ENCODE peak calls at places on chromosomes 13 and 19, in seven cellular contexts. F is Peyer's patch, V is stomach, U is right lobe of liver, Z is heart left ventricle, R is K562, Y is transverse colon. T is an unnamed sample. For H3K4me1, the result is how much of the 10 kb centered on the place peaks cover.

GRCh38 chr19:35294859-35295258 is 2.9 kb downstream of the MAG start:
- DNase-seq in F (no peak), V (no peak), U (no peak), Z (no peak), R (no peak), Y (no peak), T (no peak)

GRCh38 chr19:34808566-34808965 is 35.6 kb upstream of the ZNF599 start:
- DNase-seq in F (no peak), V (no peak), U (no peak), Z (no peak), R (no peak), Y (no peak), T (no peak)

GRCh38 chr19:39506598-39506943 is 7.8 kb downstream of the DLL3 start:
- DNase-seq in F (no peak), V (no peak), U (no peak), Z (no peak), R (no peak), Y (no peak), T (no peak)

GRCh38 chr19:44807652-44808462 is 1.0 kb upstream of the BCAM start:
- DNase-seq in F (no peak), V (peak), U (peak), Z (no peak), R (peak), Y (peak), T (no peak)

GRCh38 chr13:79481685-79482052 is 714 bp downstream of the NDFIP2 start:
- DNase-seq in F (no peak), V (peak), U (peak), Z (no peak), R (peak), Y (peak), T (no peak)

GRCh38 chr13:93476175-93476574 is 249.6 kb downstream of the GPC6 start:
- DNase-seq in F (no peak), V (no peak), U (no peak), Z (no peak), R (no peak), Y (no peak), T (no peak)

GRCh38 chr19:31436121-31436776 is 87.0 kb upstream of the TSHZ3 start:
- DNase-seq in F (no peak), V (no peak), U (no peak), Z (no peak), R (no peak), Y (no peak), T (no peak)

GRCh38 chr19:13984875-13985741 is 21.0 kb downstream of the RFX1 start:
- DNase-seq in F (no peak), V (no peak), U (no peak), Z (no peak), R (no peak), Y (no peak), T (no peak)

GRCh38 chr13:44746690-44747089 is 170.6 kb upstream of the TSC22D1 start:
- DNase-seq in F (no peak), V (no peak), U (no peak), Z (no peak), R (no peak), Y (no peak), T (no peak)

GRCh38 chr19:17385878-17386611 is 8.0 kb downstream of the CCDC194 start:
- DNase-seq in F (peak), V (peak), U (peak), Z (peak), R (peak), Y (peak), T (peak)

GRCh38 chr13:32669030-32669646 is 82.9 kb downstream of the PDS5B start:
- DNase-seq in F (no peak), V (no peak), U (no peak), Z (no peak), R (peak), Y (no peak), T (no peak)

GRCh38 chr13:76646946-76647345 is 239.3 kb downstream of the KCTD12 start:
- DNase-seq in F (no peak), V (no peak), U (no peak), Z (no peak), R (no peak), Y (no peak), T (no peak)

GRCh38 chr19:35755550-35756371 is 1.1 kb downstream of the HSPB6 start:
- DNase-seq in F (peak), V (peak), U (peak), Z (peak), R (no peak), Y (peak), T (peak)

GRCh38 chr13:66210677-66211076 is 1019.5 kb downstream of the PCDH9 start:
- DNase-seq in F (no peak), V (no peak), U (no peak), Z (no peak), R (no peak), Y (no peak), T (no peak)

GRCh38 chr13:80141114-80141849 is 199.6 kb downstream of the SPRY2 start:
- DNase-seq in F (no peak), V (peak), U (no peak), Z (peak), R (no peak), Y (no peak), T (peak)

GRCh38 chr13:38763446-38764381 is 76.8 kb downstream of the FREM2 start:
- DNase-seq in F (no peak), V (no peak), U (no peak), Z (no peak), R (no peak), Y (no peak), T (peak)

GRCh38 chr13:31067416-31068118 is 94.1 kb downstream of the HSPH1 start:
- DNase-seq in F (no peak), V (no peak), U (no peak), Z (no peak), R (no peak), Y (no peak), T (no peak)

GRCh38 chr13:65553328-65553727 is 1676.8 kb downstream of the PCDH9 start:
- DNase-seq in F (no peak), V (no peak), U (no peak), Z (no peak), R (no peak), Y (no peak), T (no peak)

GRCh38 chr13:47211106-47211505 is 314.3 kb upstream of the HTR2A start:
- DNase-seq in F (no peak), V (no peak), U (no peak), Z (no peak), R (no peak), Y (no peak), T (no peak)

GRCh38 chr19:15125232-15126067 is 18.2 kb downstream of the SYDE1 start:
- DNase-seq in F (peak), V (peak), U (peak), Z (peak), R (peak), Y (peak), T (peak)

GRCh38 chr19:32404939-32405430 is 585 bp upstream of the DPY19L3 start:
- DNase-seq in F (peak), V (peak), U (peak), Z (peak), R (no peak), Y (peak), T (peak)

GRCh38 chr19:791605-792360 is 5.5 kb upstream of the PTBP1 start:
- DNase-seq in F (no peak), V (no peak), U (peak), Z (peak), R (peak), Y (no peak), T (no peak)

GRCh38 chr13:25468330-25469178 is 96.8 kb downstream of the ATP8A2 start:
- DNase-seq in F (no peak), V (no peak), U (no peak), Z (peak), R (peak), Y (no peak), T (peak)

GRCh38 chr19:46717034-46717715 is at the start of gene PRKD2:
- DNase-seq in F (peak), V (peak), U (peak), Z (peak), R (peak), Y (peak), T (peak)

GRCh38 chr19:43622070-43622469 is 2.6 kb upstream of the ZNF428 start:
- DNase-seq in F (no peak), V (no peak), U (no peak), Z (no peak), R (no peak), Y (no peak), T (no peak)

GRCh38 chr19:43562698-43563241 is 12.6 kb downstream of the XRCC1 start:
- DNase-seq in F (no peak), V (peak), U (peak), Z (peak), R (no peak), Y (peak), T (peak)

GRCh38 chr13:47126432-47126831 is 229.6 kb upstream of the HTR2A start:
- DNase-seq in F (no peak), V (no peak), U (no peak), Z (no peak), R (no peak), Y (no peak), T (no peak)

GRCh38 chr13:75312884-75313520 is 169.0 kb downstream of the TBC1D4 start:
- DNase-seq in F (no peak), V (no peak), U (no peak), Z (no peak), R (no peak), Y (no peak), T (no peak)

GRCh38 chr13:93190006-93190405 is 36.6 kb upstream of the GPC6 start:
- DNase-seq in F (no peak), V (no peak), U (no peak), Z (no peak), R (no peak), Y (no peak), T (no peak)

GRCh38 chr19:33390120-33390907 is 16.8 kb downstream of the CEBPG start:
- DNase-seq in F (peak), V (no peak), U (peak), Z (peak), R (no peak), Y (peak), T (peak)

GRCh38 chr13:98509271-98510155 is 67.4 kb downstream of the STK24 start:
- DNase-seq in F (peak), V (peak), U (no peak), Z (peak), R (peak), Y (peak), T (peak)

GRCh38 chr13:43300817-43301216 is 277.4 kb downstream of the DNAJC15 start:
- DNase-seq in F (no peak), V (no peak), U (no peak), Z (no peak), R (no peak), Y (no peak), T (no peak)

GRCh38 chr13:68358218-68358817 is 1128.2 kb upstream of the PCDH9 start:
- DNase-seq in F (no peak), V (no peak), U (no peak), Z (no peak), R (no peak), Y (no peak), T (no peak)

GRCh38 chr19:1252221-1252817 is 3.9 kb downstream of the MIDN start:
- DNase-seq in F (peak), V (peak), U (peak), Z (peak), R (no peak), Y (peak), T (peak)

GRCh38 chr13:83622422-83622784 is 259.9 kb downstream of the SLITRK1 start:
- DNase-seq in F (no peak), V (no peak), U (no peak), Z (no peak), R (no peak), Y (no peak), T (no peak)

GRCh38 chr13:37173214-37173613 is 67.8 kb upstream of the CSNK1A1L start:
- DNase-seq in F (no peak), V (no peak), U (no peak), Z (no peak), R (no peak), Y (no peak), T (no peak)

GRCh38 chr13:26041476-26041875 is 10.3 kb downstream of the SHISA2 start:
- DNase-seq in F (no peak), V (no peak), U (no peak), Z (no peak), R (no peak), Y (no peak), T (no peak)

DNA sequence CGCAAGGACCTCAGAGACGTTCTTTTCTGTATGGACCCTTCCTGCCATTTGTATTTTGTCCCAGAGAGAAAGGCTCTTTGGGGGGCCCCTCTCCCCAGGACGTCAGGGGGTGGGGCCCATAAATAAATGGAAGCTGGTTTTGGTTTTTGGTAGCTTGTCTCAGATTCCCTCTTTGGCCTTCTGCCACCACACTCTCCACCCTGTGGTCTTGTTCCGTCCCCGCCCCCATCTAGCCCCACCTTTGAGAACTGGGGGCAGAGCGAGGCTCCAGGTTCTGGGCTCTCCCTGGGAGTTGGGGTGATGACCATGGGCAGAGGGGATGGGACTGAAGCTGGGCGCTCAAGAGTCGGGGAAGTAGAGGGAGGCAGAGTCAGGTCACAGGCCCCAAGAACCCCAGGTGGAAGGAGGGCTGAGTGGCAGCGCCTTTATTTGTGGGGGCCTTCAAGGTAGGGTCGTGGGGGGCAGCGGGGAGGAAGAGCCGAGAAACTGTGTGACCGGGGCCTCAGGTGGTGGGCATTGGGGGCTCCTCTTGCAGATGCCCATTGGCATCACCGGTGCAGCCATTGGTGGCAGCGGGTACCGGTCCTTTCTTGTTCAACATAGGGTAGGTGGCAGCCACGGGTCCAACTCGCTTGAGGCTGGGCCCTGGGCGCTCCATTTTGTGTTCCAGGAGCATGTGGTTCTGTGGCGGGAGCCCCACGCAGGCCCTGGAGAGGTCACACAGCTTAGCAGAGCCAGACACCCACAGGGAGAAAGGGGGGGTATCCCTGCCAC is 3.3 kb downstream of the ISYNA1 start:
- DNase-seq in F (no peak), V (no peak), U (no peak), Z (no peak), R (no peak), Y (no peak), T (no peak)
- H3K4me1 ChIP-seq in F (under half), V (half or more), U (under half), Z (under half), R (under half), Y (under half), T (under half)

GRCh38 chr19:12034610-12035009 is 869 bp downstream of the ZNF433 start:
- DNase-seq in F (no peak), V (no peak), U (no peak), Z (no peak), R (no peak), Y (no peak), T (no peak)

GRCh38 chr19:12034196-12034595 is 1.3 kb downstream of the ZNF433 start:
- DNase-seq in F (no peak), V (no peak), U (no peak), Z (no peak), R (no peak), Y (no peak), T (no peak)

DNA sequence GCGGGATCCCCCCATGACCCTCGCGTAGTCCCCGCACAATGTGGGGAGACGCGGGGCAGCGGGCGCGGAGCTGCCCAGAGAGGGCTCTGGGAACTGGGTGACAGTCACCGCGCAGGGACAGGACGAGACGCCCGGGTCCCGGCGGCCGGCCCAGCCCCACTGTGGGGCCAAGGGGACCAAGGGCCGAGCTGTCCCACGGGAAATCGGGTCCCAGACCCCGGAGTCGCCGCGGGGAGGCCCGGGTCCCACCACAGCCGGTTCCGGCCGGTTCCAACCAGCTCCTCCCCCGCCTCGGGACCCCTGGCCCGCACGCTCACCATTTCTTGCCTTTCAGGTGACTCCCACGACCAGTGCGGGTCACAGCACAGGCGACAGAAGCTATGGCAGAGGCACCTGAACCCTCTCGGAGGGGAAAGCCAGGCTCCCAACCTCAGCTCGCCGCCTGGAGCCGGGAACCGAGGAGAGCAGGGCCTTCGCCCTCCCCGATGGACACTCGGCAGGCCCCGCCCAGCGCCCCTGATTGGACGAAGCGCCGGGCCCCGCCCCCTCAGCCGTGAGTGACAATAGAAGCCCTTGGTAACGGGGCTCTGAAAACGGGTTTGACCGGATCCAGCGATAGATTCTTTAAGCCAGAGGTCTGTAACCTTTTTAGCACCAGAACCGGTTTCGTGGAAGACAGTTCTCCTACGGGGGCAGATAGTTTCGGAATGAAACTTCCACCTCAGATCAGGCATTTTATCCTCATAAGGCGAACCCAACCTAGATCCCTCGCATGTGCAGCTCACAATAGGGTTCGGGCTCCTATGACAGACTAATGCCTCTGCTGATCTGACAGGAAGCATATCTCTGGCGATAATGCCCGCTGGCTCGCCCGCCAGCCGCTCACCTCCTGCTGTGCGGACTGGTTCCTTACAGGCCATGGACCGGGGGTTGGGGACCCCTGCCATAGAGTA is at the start of gene ZNF433:
- DNase-seq in F (peak), V (peak), U (peak), Z (peak), R (peak), Y (peak), T (peak)
- TF ChIP-seq POLR2A in F (no peak), V (no peak), U (peak), Z (peak), R (peak), Y (peak), T (peak)

GRCh38 chr13:113153810-113154748 is 4.4 kb upstream of the PROZ start:
- DNase-seq in F (peak), V (peak), U (peak), Z (peak), R (peak), Y (peak), T (peak)
- TF ChIP-seq CTCF in F (no peak), V (no peak), U (no peak), Z (no peak), R (no peak), Y (no peak), T (no peak)

DNA sequence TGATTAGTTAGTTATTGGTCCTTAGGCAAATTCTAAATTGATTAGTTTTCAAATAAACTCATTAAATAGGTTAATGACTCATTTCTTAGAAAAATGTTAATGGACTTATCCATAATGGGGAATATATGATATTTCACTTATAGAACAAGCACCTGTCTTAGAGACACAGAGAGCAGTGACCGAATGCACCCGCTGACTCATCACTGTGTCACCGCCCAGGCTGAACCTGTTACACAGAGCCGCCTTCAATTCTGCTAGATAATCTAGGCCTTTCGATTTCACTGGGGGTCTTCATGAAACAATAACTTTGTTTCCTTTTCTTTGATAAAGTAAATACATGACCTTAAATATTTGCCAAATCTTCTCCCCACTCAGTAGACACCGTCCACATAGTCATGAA is 13.1 kb downstream of the IRS2 start:
- DNase-seq in F (no peak), V (no peak), U (no peak), Z (no peak), R (no peak), Y (no peak), T (peak)
- H3K4me1 ChIP-seq in F (under half), V (under half), U (under half), Z (under half), R (under half), Y (under half), T (under half)

GRCh38 chr19:8513687-8514504 is at the start of gene ZNF414:
- DNase-seq in F (peak), V (peak), U (peak), Z (peak), R (peak), Y (peak), T (peak)
- TF ChIP-seq POLR2A in F (peak), V (no peak), U (peak), Z (peak), R (peak), Y (peak), T (no peak)

GRCh38 chr13:45879666-45880065 is 28.1 kb upstream of the SIAH3 start:
- DNase-seq in F (no peak), V (peak), U (peak), Z (peak), R (peak), Y (peak), T (no peak)
- TF ChIP-seq CTCF in F (no peak), V (peak), U (peak), Z (peak), R (peak), Y (no peak), T (no peak)

GRCh38 chr13:35700661-35701060 is 224.2 kb upstream of the MAB21L1 start:
- DNase-seq in F (no peak), V (no peak), U (no peak), Z (no peak), R (no peak), Y (no peak), T (no peak)
- H3K4me1 ChIP-seq in F (under half), V (under half), U (under half), Z (under half), R (under half), Y (under half), T (under half)

T was measured in testis.